ENCODE peak calls at places on chromosome 5, in eight cellular contexts. B is CD4-positive, CD25-positive, alpha-beta regulatory T cell; C is Panc1; U is H9; G is effector memory CD4-positive, alpha-beta T cell; D is small intestine; X is HCT116; T is spleen. Q is an unnamed sample.

GRCh38 chr5:133742370-133743036 is 130.2 kb upstream of the FSTL4 start:
- DNase-seq in B (no peak), C (no peak), U (no peak), G (no peak), D (peak; percentile 22), X (no peak), T (no peak), Q (no peak)

GRCh38 chr5:38827525-38827924 is 18.3 kb upstream of the OSMR start:
- DNase-seq in B (no peak), C (no peak), U (no peak), G (no peak), D (no peak), X (no peak), T (no peak), Q (no peak)

GRCh38 chr5:66882592-66883227 is 286.5 kb downstream of the MAST4 start:
- DNase-seq in B (peak; percentile 71), C (no peak), U (no peak), G (no peak), D (no peak), X (no peak), T (no peak), Q (peak; percentile 85)

GRCh38 chr5:143882520-143882919 is 70.6 kb downstream of the HMHB1 start:
- DNase-seq in B (no peak), C (no peak), U (no peak), G (no peak), D (no peak), X (no peak), T (no peak), Q (no peak)

GRCh38 chr5:131640043-131640856 is 5.2 kb upstream of the RAPGEF6 start:
- DNase-seq in B (peak; percentile 40), C (no peak), U (no peak), G (no peak), D (no peak), X (no peak), T (no peak), Q (peak; percentile 39)

GRCh38 chr5:124342027-124342471 is 404.4 kb downstream of the ZNF608 start:
- DNase-seq in B (no peak), C (no peak), U (no peak), G (no peak), D (no peak), X (no peak), T (no peak), Q (no peak)

GRCh38 chr5:67693956-67694564 is 497.5 kb upstream of the CD180 start:
- DNase-seq in B (no peak), C (no peak), U (no peak), G (no peak), D (peak; percentile 10), X (no peak), T (no peak), Q (no peak)

GRCh38 chr5:39197556-39197955 is 21.8 kb downstream of the FYB1 start:
- DNase-seq in B (peak; percentile 68), C (no peak), U (no peak), G (peak; percentile 55), D (no peak), X (peak; percentile 10), T (no peak), Q (no peak)

GRCh38 chr5:129094924-129095797 is 612 bp downstream of the ISOC1 start:
- DNase-seq in B (peak; percentile 64), C (no peak), U (no peak), G (peak; percentile 27), D (peak; percentile 73), X (no peak), T (peak; percentile 93), Q (no peak)

GRCh38 chr5:88680253-88681132 is 202.5 kb downstream of the MEF2C start:
- DNase-seq in B (peak; percentile 68), C (no peak), U (peak; percentile 86), G (peak; percentile 51), D (peak; percentile 50), X (peak; percentile 24), T (peak; percentile 93), Q (no peak)

GRCh38 chr5:150046031-150046430 is 40.3 kb downstream of the CSF1R start:
- DNase-seq in B (no peak), C (no peak), U (no peak), G (no peak), D (no peak), X (no peak), T (no peak), Q (no peak)

GRCh38 chr5:150045512-150045911 is 40.8 kb downstream of the CSF1R start:
- DNase-seq in B (no peak), C (no peak), U (no peak), G (no peak), D (no peak), X (no peak), T (no peak), Q (no peak)

GRCh38 chr5:150044334-150044681 is 42.0 kb downstream of the CSF1R start:
- DNase-seq in B (no peak), C (no peak), U (no peak), G (no peak), D (no peak), X (no peak), T (no peak), Q (no peak)

GRCh38 chr5:150043657-150044333 is 42.6 kb downstream of the CSF1R start:
- DNase-seq in B (no peak), C (no peak), U (no peak), G (no peak), D (peak; percentile 90), X (no peak), T (no peak), Q (no peak)

DNA sequence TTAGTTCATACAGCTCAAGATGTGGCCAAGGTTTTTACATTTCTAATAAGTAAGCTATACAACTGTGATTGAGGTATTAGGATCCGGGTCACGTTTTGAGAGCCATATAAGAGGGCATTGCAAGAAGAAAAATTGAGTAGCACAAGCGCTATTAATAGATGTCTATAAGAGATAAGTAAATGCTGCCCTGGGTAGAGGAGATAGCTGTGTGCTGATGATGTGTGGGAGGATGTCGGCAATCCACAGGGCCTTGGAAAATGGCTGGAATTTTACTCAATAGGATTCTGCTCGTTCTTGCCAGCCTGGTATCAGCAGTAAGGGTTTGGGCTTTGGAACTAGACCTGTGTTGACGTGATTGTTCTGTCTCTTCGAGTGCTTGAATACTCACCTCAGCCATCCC is 41.6 kb downstream of the CSF1R start:
- DNase-seq in B (no peak), C (no peak), U (no peak), G (no peak), D (no peak), X (no peak), T (no peak), Q (no peak)
- H3K27ac ChIP-seq in B (no peak overlapping the region), C (no peak overlapping the region), U (no peak overlapping the region), G (no peak overlapping the region), D (no peak overlapping the region), X (no peak overlapping the region), T (peak overlapping the region; percentile 45), Q (peak overlapping the region; percentile 50)

GRCh38 chr5:141515141-141515540 is 26.3 kb downstream of the PCDHGC5 start:
- DNase-seq in B (no peak), C (no peak), U (no peak), G (no peak), D (no peak), X (no peak), T (no peak), Q (no peak)
- H3K27ac ChIP-seq in B (no peak overlapping the region), C (peak overlapping the region; percentile 79), U (no peak overlapping the region), G (no peak overlapping the region), D (no peak overlapping the region), X (no peak overlapping the region), T (peak overlapping the region; percentile 87), Q (peak overlapping the region; percentile 97)

DNA sequence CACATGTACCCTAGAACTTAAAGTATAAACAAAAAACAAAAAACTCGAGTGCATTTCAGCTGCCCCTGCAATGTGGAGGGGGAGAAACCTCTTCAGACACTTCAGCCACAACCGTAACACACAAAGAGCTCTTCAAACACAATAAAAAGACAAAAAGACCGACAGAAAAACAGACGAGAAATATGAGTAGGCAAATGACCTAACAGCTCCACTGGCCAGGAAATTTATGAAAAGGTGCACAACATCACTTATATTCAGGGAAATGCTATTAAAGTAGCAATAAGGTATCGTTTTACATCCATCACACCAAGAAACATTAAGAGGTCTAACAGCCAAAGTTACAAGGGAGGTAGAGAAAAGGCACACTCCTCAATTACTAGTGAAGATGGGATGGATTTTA is 6.2 kb downstream of the ZBED3 start:
- DNase-seq in B (no peak), C (no peak), U (no peak), G (no peak), D (no peak), X (no peak), T (no peak), Q (no peak)
- H3K27ac ChIP-seq in B (no peak overlapping the region), C (no peak overlapping the region), U (no peak overlapping the region), G (no peak overlapping the region), D (no peak overlapping the region), X (no peak overlapping the region), T (no peak overlapping the region), Q (no peak overlapping the region)

GRCh38 chr5:154405078-154405792 is 40.6 kb upstream of the SAP30L start:
- DNase-seq in B (peak; percentile 69), C (peak; percentile 30), U (peak; percentile 87), G (peak; percentile 27), D (peak; percentile 70), X (peak; percentile 40), T (peak; percentile 95), Q (no peak)
- H3K27ac ChIP-seq in B (no peak overlapping the region), C (no peak overlapping the region), U (no peak overlapping the region), G (no peak overlapping the region), D (no peak overlapping the region), X (no peak overlapping the region), T (peak overlapping the region; percentile 57), Q (no peak overlapping the region)

GRCh38 chr5:139807647-139808030 is 12.0 kb downstream of the PSD2 start:
- DNase-seq in B (no peak), C (no peak), U (no peak), G (no peak), D (no peak), X (no peak), T (peak; percentile 9), Q (no peak)

GRCh38 chr5:139810341-139811075 is 14.9 kb downstream of the PSD2 start:
- DNase-seq in B (no peak), C (no peak), U (no peak), G (no peak), D (no peak), X (no peak), T (peak; percentile 64), Q (no peak)

GRCh38 chr5:139809331-139809810 is 13.8 kb downstream of the PSD2 start:
- DNase-seq in B (no peak), C (no peak), U (no peak), G (no peak), D (no peak), X (no peak), T (peak; percentile 66), Q (no peak)

GRCh38 chr5:139806726-139807646 is 11.4 kb downstream of the PSD2 start:
- DNase-seq in B (no peak), C (no peak), U (no peak), G (no peak), D (no peak), X (no peak), T (peak; percentile 19), Q (no peak)

GRCh38 chr5:139808481-139809330 is 13.1 kb downstream of the PSD2 start:
- DNase-seq in B (peak; percentile 15), C (no peak), U (peak; percentile 82), G (no peak), D (no peak), X (no peak), T (peak; percentile 66), Q (no peak)
- H3K27ac ChIP-seq in B (no peak overlapping the region), C (no peak overlapping the region), U (no peak overlapping the region), G (no peak overlapping the region), D (no peak overlapping the region), X (no peak overlapping the region), T (no peak overlapping the region), Q (no peak overlapping the region)